ENCODE peak calls at places on chromosomes 6 and 20, in five cellular contexts. Y is IMR-90, T is H9, G is mesendoderm, C is H1. P is an unnamed sample.

GRCh38 chr6:132122871-132123270 is 171.7 kb upstream of the CCN2 start:
- DNase-seq in Y (peak), T (no peak), G (no peak), C (no peak), P (no peak)

GRCh38 chr6:43434441-43434840 is 7.1 kb downstream of the ABCC10 start:
- DNase-seq in C (no peak), T (no peak), Y (no peak), G (no peak), P (no peak)

GRCh38 chr6:38348366-38348765 is 291.4 kb downstream of the BTBD9 start:
- DNase-seq in G (no peak), T (no peak), C (no peak), Y (no peak), P (no peak)

GRCh38 chr6:127547909-127548649 is 28.9 kb upstream of the C6orf58 start:
- DNase-seq in Y (peak), T (no peak), G (no peak), C (no peak), P (no peak)

GRCh38 chr20:37343994-37344355 is 2.0 kb upstream of the SRC start:
- DNase-seq in G (no peak), C (no peak), T (no peak), Y (no peak), P (no peak)

GRCh38 chr6:156564128-156564806 is 212.9 kb upstream of the ARID1B start:
- DNase-seq in Y (peak), C (peak), T (peak), G (peak), P (peak)

GRCh38 chr6:136947037-136947436 is 24.9 kb downstream of the SLC35D3 start:
- DNase-seq in G (peak), C (no peak), Y (no peak), T (peak), P (no peak)

GRCh38 chr6:34346175-34347119 is 46.0 kb downstream of the NUDT3 start:
- DNase-seq in C (no peak), G (no peak), T (no peak), Y (no peak), P (no peak)

GRCh38 chr20:35953411-35954199 is 697 bp downstream of the SCAND1 start:
- DNase-seq in Y (peak), C (peak), G (peak), T (peak), P (no peak)

GRCh38 chr6:48249071-48249470 is 138.1 kb upstream of the PTCHD4 start:
- DNase-seq in Y (no peak), G (no peak), T (no peak), C (no peak), P (no peak)

GRCh38 chr6:107784669-107785068 is 39.4 kb downstream of the SCML4 start:
- DNase-seq in T (no peak), G (no peak), Y (peak), C (peak), P (no peak)

GRCh38 chr6:47349931-47350330 is 40.2 kb upstream of the TNFRSF21 start:
- DNase-seq in G (no peak), Y (no peak), C (no peak), T (no peak), P (no peak)

GRCh38 chr20:48531505-48531904 is 296.3 kb downstream of the PREX1 start:
- DNase-seq in G (no peak), Y (no peak), T (no peak), C (no peak), P (no peak)

GRCh38 chr20:63234693-63235398 is 859 bp upstream of the BIRC7 start:
- DNase-seq in G (peak), T (peak), Y (no peak), C (peak), P (no peak)

GRCh38 chr6:36109092-36109491 is 21.2 kb upstream of the MAPK13 start:
- DNase-seq in C (no peak), T (no peak), G (no peak), Y (no peak), P (no peak)

GRCh38 chr20:25859649-25860530 is 163.2 kb upstream of the ZNF337 start:
- DNase-seq in T (peak), C (no peak), Y (no peak), G (peak), P (no peak)

GRCh38 chr6:43171284-43172126 is 436 bp downstream of the SRF start:
- DNase-seq in Y (no peak), G (no peak), T (no peak), C (peak), P (no peak)

GRCh38 chr20:14412102-14412501 is 74.7 kb upstream of the FLRT3 start:
- DNase-seq in Y (no peak), C (no peak), G (no peak), T (no peak), P (no peak)

GRCh38 chr20:50977066-50978045 is 18.7 kb downstream of the MOCS3 start:
- DNase-seq in T (no peak), G (no peak), C (no peak), Y (no peak), P (no peak)

GRCh38 chr6:138088307-138088744 is 18.9 kb downstream of the PERP start:
- DNase-seq in T (no peak), G (peak), C (no peak), Y (peak), P (no peak)

GRCh38 chr20:47326718-47327137 is 29.8 kb downstream of the ZMYND8 start:
- DNase-seq in Y (peak), T (no peak), C (no peak), G (no peak), P (no peak)

GRCh38 chr6:169991031-169991390 is 239.6 kb downstream of the ERMARD start:
- DNase-seq in Y (no peak), C (no peak), G (no peak), T (peak), P (no peak)

GRCh38 chr6:4459032-4459431 is 317.2 kb upstream of the CDYL start:
- DNase-seq in G (peak), C (no peak), T (no peak), Y (peak), P (no peak)

GRCh38 chr20:1295276-1295930 is 29.3 kb downstream of the SNPH start:
- DNase-seq in T (no peak), Y (no peak), C (no peak), G (no peak), P (no peak)

GRCh38 chr6:166456360-166457156 is 73.8 kb upstream of the MPC1 start:
- DNase-seq in T (no peak), Y (peak), C (no peak), G (peak), P (no peak)

GRCh38 chr20:22763257-22763906 is 179.0 kb upstream of the FOXA2 start:
- DNase-seq in T (no peak), C (no peak), Y (no peak), G (peak), P (no peak)

GRCh38 chr6:92723390-92723931 is 695.9 kb downstream of the EPHA7 start:
- DNase-seq in T (no peak), G (no peak), C (no peak), Y (no peak), P (no peak)

GRCh38 chr20:17357238-17357637 is 130.4 kb downstream of the PCSK2 start:
- DNase-seq in Y (no peak), C (no peak), T (no peak), G (no peak), P (no peak)

GRCh38 chr20:53597085-53597482 is 3.4 kb upstream of the ZNF217 start:
- DNase-seq in C (peak), G (no peak), Y (no peak), T (no peak), P (no peak)
- H3K27ac ChIP-seq in C (no peak), G (no peak), Y (no peak), T (peak), P (no peak)

GRCh38 chr6:37244430-37245310 is 12.9 kb upstream of the TBC1D22B start:
- DNase-seq in T (no peak), Y (peak), G (no peak), C (no peak), P (no peak)
- H2BK5ac ChIP-seq in T (no peak), Y (peak), G (no peak), C (peak), P (no peak)

GRCh38 chr6:157813191-157813590 is 9.9 kb upstream of the SNX9 start:
- DNase-seq in G (no peak), Y (peak), T (no peak), C (no peak), P (no peak)
- H2BK15ac ChIP-seq in G (no peak), Y (peak), T (no peak), C (no peak), P (no peak)

GRCh38 chr6:79796197-79796596 is 151.2 kb downstream of the ELOVL4 start:
- DNase-seq in C (no peak), G (no peak), T (no peak), Y (no peak), P (no peak)
- H3K27ac ChIP-seq in C (no peak), G (no peak), T (no peak), Y (no peak), P (no peak)

GRCh38 chr6:72422126-72422680 is 199.7 kb upstream of the KCNQ5 start:
- DNase-seq in Y (peak), G (peak), C (no peak), T (no peak), P (no peak)
- H2BK5ac ChIP-seq in Y (peak), G (no peak), C (no peak), T (no peak), P (no peak)

GRCh38 chr6:41634657-41635056 is 3.6 kb upstream of the MDFI start:
- DNase-seq in Y (no peak), G (peak), T (peak), C (no peak), P (no peak)
- H2BK15ac ChIP-seq in Y (no peak), G (no peak), T (no peak), C (no peak), P (no peak)

GRCh38 chr6:142329486-142330113 is 27.8 kb downstream of the ADGRG6 start:
- DNase-seq in G (no peak), C (no peak), T (no peak), Y (no peak), P (no peak)
- H3K27ac ChIP-seq in G (no peak), C (no peak), T (no peak), Y (no peak), P (no peak)

GRCh38 chr20:10357974-10358373 is 76.0 kb downstream of the MKKS start:
- DNase-seq in Y (peak), T (no peak), C (no peak), G (peak), P (no peak)

GRCh38 chr20:10356628-10357027 is 77.4 kb downstream of the MKKS start:
- DNase-seq in C (no peak), T (no peak), Y (no peak), G (no peak), P (no peak)

GRCh38 chr20:10360878-10361277 is 73.1 kb downstream of the MKKS start:
- DNase-seq in Y (no peak), G (no peak), T (no peak), C (no peak), P (no peak)

GRCh38 chr20:10359621-10360040 is 74.4 kb downstream of the MKKS start:
- DNase-seq in G (no peak), C (no peak), T (no peak), Y (peak), P (no peak)

GRCh38 chr20:10357061-10357708 is 76.8 kb downstream of the MKKS start:
- DNase-seq in T (no peak), Y (no peak), G (no peak), C (no peak), P (no peak)
- H2BK5ac ChIP-seq in T (no peak), Y (no peak), G (no peak), C (no peak), P (no peak)

DNA sequence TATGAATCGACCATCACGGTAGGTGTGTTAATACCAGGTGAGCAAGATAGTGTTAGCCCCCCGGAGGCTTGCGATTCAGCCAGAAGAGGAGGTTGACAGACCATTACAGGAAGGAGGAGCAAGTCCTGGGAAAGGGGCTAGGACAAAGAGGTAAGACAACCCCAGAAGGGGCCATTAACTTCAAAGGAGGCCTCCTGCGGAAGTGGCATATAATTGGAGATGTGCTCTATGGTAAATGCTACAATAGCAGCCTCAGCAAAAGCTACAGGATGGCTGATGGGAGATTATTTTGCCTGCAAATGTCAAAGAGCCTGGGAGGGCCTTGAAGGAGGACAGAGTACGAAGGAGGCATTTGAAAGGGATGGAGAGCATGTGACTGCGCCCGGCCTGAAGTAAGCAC is 108.6 kb upstream of the CITED2 start:
- DNase-seq in T (peak), Y (no peak), G (peak), C (peak), P (no peak)
- H2BK15ac ChIP-seq in T (no peak), Y (no peak), G (no peak), C (no peak), P (no peak)

DNA sequence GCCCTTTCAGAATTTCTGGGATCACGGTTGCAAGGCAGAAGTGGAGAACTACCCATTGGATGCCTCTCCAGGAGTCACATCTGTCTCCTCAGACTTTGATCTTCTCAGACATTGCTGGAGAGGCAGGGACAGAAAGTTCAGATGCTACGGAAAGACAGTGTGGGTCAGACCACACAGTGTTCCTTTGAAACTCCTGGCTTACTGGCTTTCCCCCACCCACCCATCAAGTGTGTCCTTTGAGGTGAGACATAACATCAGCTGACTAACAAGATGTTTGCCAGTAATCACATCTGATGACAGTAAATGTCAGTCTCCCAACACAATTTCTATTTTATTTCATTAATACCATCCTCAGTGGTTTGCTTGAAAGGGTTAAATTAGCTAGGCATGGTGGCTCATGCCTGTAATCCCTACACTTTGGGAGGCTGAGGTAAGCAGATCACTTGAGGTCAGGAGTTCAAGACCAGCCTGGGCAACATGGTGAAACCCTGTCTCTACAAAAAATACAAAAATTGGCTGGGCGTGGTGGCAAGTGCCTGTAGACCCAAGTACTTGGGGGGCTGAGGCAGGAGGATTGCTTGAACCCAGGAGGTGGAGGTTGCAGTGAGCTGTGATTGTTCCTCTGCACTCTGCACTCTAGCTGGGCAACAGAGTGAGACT is 67.2 kb upstream of the SNX9 start:
- DNase-seq in C (no peak), Y (no peak), G (no peak), T (no peak), P (no peak)
- H3K27ac ChIP-seq in C (no peak), Y (no peak), G (no peak), T (no peak), P (no peak)